ENCODE peak calls at places on chromosomes 1 and 21, in eight cellular contexts. H is retinal pigment epithelial cell; W is effector memory CD4-positive, alpha-beta T cell; P is CD8-positive, alpha-beta memory T cell; K is tibial nerve; X is lower leg skin; D is heart left ventricle; M is transverse colon. V is an unnamed sample.
A peak's percentile ranks its signal among the peaks of the same experiment; 100 is the strongest.

GRCh38 chr1:71019248-71019647 is 28.4 kb downstream of the PTGER3 start:
- DNase-seq in P (no peak), K (no peak), M (no peak), W (no peak), X (no peak), D (no peak), H (no peak), V (no peak)

GRCh38 chr1:21914880-21915640 is 22.1 kb downstream of the HSPG2 start:
- DNase-seq in K (no peak), P (no peak), W (no peak), D (no peak), M (peak; percentile 60), X (no peak), H (no peak), V (no peak)

GRCh38 chr21:29441651-29442050 is 142.9 kb downstream of the BACH1 start:
- DNase-seq in X (no peak), P (no peak), M (no peak), K (no peak), W (no peak), D (no peak), H (no peak), V (no peak)

GRCh38 chr1:184643661-184644060 is 111.0 kb downstream of the EDEM3 start:
- DNase-seq in H (no peak), M (no peak), X (no peak), P (no peak), D (no peak), K (no peak), W (no peak), V (no peak)

GRCh38 chr1:39827201-39827600 is 38.5 kb upstream of the BMP8B start:
- DNase-seq in D (no peak), W (no peak), H (no peak), X (no peak), K (no peak), M (no peak), P (no peak), V (no peak)

GRCh38 chr1:3799976-3800685 is 3.8 kb upstream of the LRRC47 start:
- DNase-seq in H (no peak), P (no peak), D (no peak), K (no peak), X (no peak), M (no peak), W (no peak), V (peak; percentile 19)

GRCh38 chr1:93448983-93449805 is 1.3 kb downstream of the FNBP1L start:
- DNase-seq in K (no peak), D (peak; percentile 20), M (peak; percentile 70), H (no peak), X (no peak), P (no peak), W (no peak), V (no peak)

GRCh38 chr1:158180741-158181576 is at the start of gene CD1D:
- DNase-seq in M (peak; percentile 38), P (no peak), D (peak; percentile 45), W (no peak), K (no peak), H (no peak), X (no peak), V (peak; percentile 13)

GRCh38 chr1:9731051-9731537 is 79.6 kb downstream of the PIK3CD start:
- DNase-seq in W (no peak), P (no peak), M (no peak), H (no peak), D (no peak), K (no peak), X (no peak), V (no peak)

GRCh38 chr21:16193758-16194606 is 464.2 kb downstream of the USP25 start:
- DNase-seq in M (peak; percentile 12), H (peak; percentile 41), W (no peak), K (peak; percentile 70), X (peak; percentile 47), P (no peak), D (peak; percentile 73), V (peak; percentile 66)
- H3K4me3 ChIP-seq in M (peak overlapping the region; percentile 12), H (peak overlapping the region; percentile 47), W (no peak overlapping the region), K (peak overlapping the region; percentile 52), X (no peak overlapping the region), P (no peak overlapping the region), D (peak overlapping the region; percentile 59), V (peak overlapping the region; percentile 51)

GRCh38 chr1:59928996-59929395 is 2.4 kb upstream of the CYP2J2 start:
- DNase-seq in H (no peak), W (no peak), K (no peak), P (no peak), D (no peak), X (no peak), M (no peak), V (no peak)

GRCh38 chr1:59924653-59925052 is 1.9 kb downstream of the CYP2J2 start:
- DNase-seq in D (no peak), P (no peak), W (no peak), H (no peak), K (no peak), X (no peak), M (no peak), V (no peak)

GRCh38 chr1:59926381-59927243 is at the start of gene CYP2J2:
- DNase-seq in X (no peak), W (peak; percentile 1), K (no peak), D (peak; percentile 79), P (no peak), M (peak; percentile 79), H (no peak), V (no peak)
- H3K4me3 ChIP-seq in X (peak within 1 kb of the TSS; percentile 38), W (peak within 1 kb of the TSS; percentile 78), K (peak within 1 kb of the TSS; percentile 58), D (peak within 1 kb of the TSS; percentile 77), P (peak within 1 kb of the TSS; percentile 81), M (peak within 1 kb of the TSS; percentile 48), H (peak within 1 kb of the TSS; percentile 64), V (peak within 1 kb of the TSS; percentile 56)

DNA sequence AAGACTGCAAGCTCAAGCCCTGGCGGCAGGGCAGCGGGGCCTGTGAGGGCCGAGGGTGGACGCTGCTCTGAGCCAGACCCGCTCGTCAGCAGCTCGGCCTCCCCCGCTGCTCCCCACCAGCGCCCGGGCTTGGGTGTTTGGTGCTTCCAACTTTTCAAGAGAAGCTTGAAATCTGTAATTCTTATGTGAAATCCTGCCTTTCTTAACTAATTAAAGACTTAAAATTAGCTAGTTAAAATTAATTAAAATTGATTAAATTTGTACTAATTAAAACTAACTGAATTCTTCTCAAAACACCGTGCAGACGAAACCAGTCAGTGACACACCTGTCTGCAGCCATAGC is 14.0 kb upstream of the SLC19A1 start:
- DNase-seq in P (no peak), X (no peak), K (no peak), M (no peak), W (no peak), D (no peak), H (no peak), V (no peak)
- H3K4me3 ChIP-seq in P (no peak overlapping the region), X (no peak overlapping the region), K (peak overlapping the region; percentile 58), M (no peak overlapping the region), W (no peak overlapping the region), D (no peak overlapping the region), H (peak overlapping the region; percentile 8), V (peak overlapping the region; percentile 46)

DNA sequence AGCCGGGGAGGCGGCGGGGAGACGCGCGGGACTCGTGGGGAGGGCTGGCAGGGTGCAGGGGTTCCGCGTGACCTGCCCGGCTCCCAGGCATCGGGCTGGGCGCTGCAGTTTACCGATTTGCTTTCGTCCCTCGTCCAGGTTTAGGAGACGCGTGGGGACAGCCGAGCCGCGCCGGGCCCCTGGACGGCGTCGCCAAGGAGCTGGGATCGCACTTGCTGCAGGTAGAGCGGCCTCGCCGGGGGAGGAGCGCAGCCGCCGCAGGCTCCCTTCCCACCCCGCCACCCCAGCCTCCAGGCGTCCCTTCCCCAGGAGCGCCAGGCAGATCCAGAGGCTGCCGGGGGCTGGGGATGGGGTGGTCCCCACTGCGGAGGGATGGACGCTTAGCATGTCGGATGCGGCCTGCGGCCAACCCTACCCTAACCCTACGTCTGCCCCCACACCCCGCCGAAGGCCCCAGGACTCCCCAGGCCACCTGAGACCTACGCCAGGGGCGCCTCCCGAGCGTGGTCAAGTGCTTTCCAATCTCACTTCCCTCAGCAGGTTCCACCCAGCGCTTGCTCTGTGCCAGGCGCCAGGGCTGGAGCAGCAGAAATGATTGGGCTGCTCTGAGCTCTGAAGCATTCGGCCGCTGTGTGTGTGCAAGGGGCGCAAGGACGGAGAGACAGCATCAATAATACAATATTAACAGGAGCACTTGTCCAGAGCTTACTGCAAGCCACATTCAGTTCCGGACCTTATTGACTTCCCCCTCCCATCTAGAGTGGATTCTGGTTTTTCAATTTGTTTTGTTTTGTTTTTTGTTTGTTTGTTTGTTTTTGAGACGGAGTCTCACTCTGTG is 10.3 kb downstream of the SIM2 start:
- DNase-seq in P (no peak), W (no peak), X (no peak), M (no peak), D (peak; percentile 16), H (no peak), K (no peak), V (no peak)
- H3K4me3 ChIP-seq in P (no peak overlapping the region), W (no peak overlapping the region), X (no peak overlapping the region), M (no peak overlapping the region), D (no peak overlapping the region), H (no peak overlapping the region), K (peak overlapping the region; percentile 10), V (peak overlapping the region; percentile 3)

DNA sequence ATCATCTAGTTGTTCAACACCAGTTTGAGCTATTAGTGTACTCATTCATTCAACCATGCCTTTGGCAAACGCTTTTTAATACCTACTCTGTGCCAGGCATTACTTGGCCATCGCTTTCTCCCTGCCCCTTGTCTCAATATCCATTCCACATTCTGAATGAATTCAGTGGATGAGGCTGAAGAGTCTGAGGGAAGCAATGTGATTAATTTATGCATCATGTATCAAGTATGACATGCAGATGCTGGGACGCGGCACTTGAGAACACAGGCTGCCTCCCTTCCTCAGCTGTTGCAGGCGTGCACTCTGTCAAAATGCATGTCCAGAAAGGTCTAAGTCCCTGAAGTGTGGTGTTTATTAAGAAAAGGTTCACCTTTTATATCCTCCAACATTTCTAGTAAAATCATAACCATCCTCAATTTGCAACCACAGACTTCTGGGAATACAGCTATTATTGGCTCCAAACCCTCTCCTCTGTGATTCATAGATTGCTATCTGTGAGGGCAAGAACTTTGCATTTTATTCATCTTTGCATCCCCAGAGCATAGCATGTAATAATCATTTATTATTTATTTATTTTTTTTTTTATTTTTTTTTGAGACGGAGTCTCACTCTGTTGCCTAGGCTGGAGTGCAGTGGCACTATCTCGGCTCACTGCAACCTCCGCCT is 22.6 kb upstream of the RAB3GAP2 start:
- DNase-seq in K (no peak), M (no peak), H (no peak), X (no peak), W (no peak), P (no peak), D (no peak), V (no peak)
- H3K4me3 ChIP-seq in K (no peak overlapping the region), M (no peak overlapping the region), H (no peak overlapping the region), X (no peak overlapping the region), W (no peak overlapping the region), P (no peak overlapping the region), D (no peak overlapping the region), V (no peak overlapping the region)

V was measured in skeletal muscle cell.